ENCODE peak calls at places on chromosome 10, in six cellular contexts. One of them, this sample, is unnamed.

GRCh38 chr10:100930368-100930767 is 17.6 kb downstream of the SLF2 start:
- DNase-seq in sciatic nerve: no peak
- DNase-seq in T-helper 9 cell: no peak
- DNase-seq in cardiac fibroblast: no peak
- DNase-seq in T follicular helper cell: no peak
- DNase-seq in ELF-1: no peak
- DNase-seq in this sample: no peak

GRCh38 chr10:112244197-112244596 is 39.0 kb upstream of the TECTB start:
- DNase-seq in sciatic nerve: no peak
- DNase-seq in T-helper 9 cell: no peak
- DNase-seq in cardiac fibroblast: peak
- DNase-seq in T follicular helper cell: no peak
- DNase-seq in ELF-1: no peak
- DNase-seq in this sample: no peak

GRCh38 chr10:97321807-97322195 is 2.7 kb downstream of the FRAT1 start:
- DNase-seq in sciatic nerve: no peak
- DNase-seq in T-helper 9 cell: no peak
- DNase-seq in cardiac fibroblast: no peak
- DNase-seq in T follicular helper cell: no peak
- DNase-seq in ELF-1: peak
- DNase-seq in this sample: no peak

GRCh38 chr10:99555371-99556224 is 22.9 kb downstream of the NKX2-3 start:
- DNase-seq in sciatic nerve: no peak
- DNase-seq in T-helper 9 cell: no peak
- DNase-seq in cardiac fibroblast: no peak
- DNase-seq in T follicular helper cell: no peak
- DNase-seq in ELF-1: peak
- DNase-seq in this sample: no peak

GRCh38 chr10:76675951-76676587 is 961.5 kb downstream of the KCNMA1 start:
- DNase-seq in sciatic nerve: peak
- DNase-seq in T-helper 9 cell: no peak
- DNase-seq in cardiac fibroblast: peak
- DNase-seq in T follicular helper cell: no peak
- DNase-seq in ELF-1: no peak
- DNase-seq in this sample: peak

GRCh38 chr10:34319197-34319846 is 495.8 kb downstream of the PARD3 start:
- DNase-seq in sciatic nerve: no peak
- DNase-seq in T-helper 9 cell: no peak
- DNase-seq in cardiac fibroblast: peak
- DNase-seq in T follicular helper cell: no peak
- DNase-seq in ELF-1: no peak
- DNase-seq in this sample: peak

GRCh38 chr10:71454347-71454746 is 57.6 kb downstream of the CDH23 start:
- DNase-seq in sciatic nerve: no peak
- DNase-seq in T-helper 9 cell: no peak
- DNase-seq in cardiac fibroblast: no peak
- DNase-seq in T follicular helper cell: no peak
- DNase-seq in ELF-1: no peak
- DNase-seq in this sample: no peak

GRCh38 chr10:104045151-104046089 is 40.3 kb downstream of the COL17A1 start:
- DNase-seq in sciatic nerve: no peak
- DNase-seq in T-helper 9 cell: no peak
- DNase-seq in cardiac fibroblast: peak
- DNase-seq in T follicular helper cell: no peak
- DNase-seq in ELF-1: peak
- DNase-seq in this sample: peak

GRCh38 chr10:85927952-85928677 is 438.5 kb downstream of the GRID1 start:
- DNase-seq in sciatic nerve: no peak
- DNase-seq in T-helper 9 cell: no peak
- DNase-seq in cardiac fibroblast: no peak
- DNase-seq in T follicular helper cell: no peak
- DNase-seq in ELF-1: no peak
- DNase-seq in this sample: no peak

GRCh38 chr10:111078505-111079185 is 1.8 kb downstream of the ADRA2A start:
- DNase-seq in sciatic nerve: no peak
- DNase-seq in T-helper 9 cell: no peak
- DNase-seq in cardiac fibroblast: no peak
- DNase-seq in T follicular helper cell: no peak
- DNase-seq in ELF-1: peak
- DNase-seq in this sample: no peak

GRCh38 chr10:12579954-12580858 is 230.9 kb downstream of the CAMK1D start:
- DNase-seq in sciatic nerve: no peak
- DNase-seq in T-helper 9 cell: no peak
- DNase-seq in cardiac fibroblast: peak
- DNase-seq in T follicular helper cell: no peak
- DNase-seq in ELF-1: no peak
- DNase-seq in this sample: no peak

GRCh38 chr10:113441871-113442270 is 111.0 kb upstream of the HABP2 start:
- DNase-seq in sciatic nerve: no peak
- DNase-seq in T-helper 9 cell: no peak
- DNase-seq in cardiac fibroblast: no peak
- DNase-seq in T follicular helper cell: no peak
- DNase-seq in ELF-1: no peak
- DNase-seq in this sample: no peak

GRCh38 chr10:35502697-35503096 is 102.4 kb upstream of the GJD4 start:
- DNase-seq in sciatic nerve: no peak
- DNase-seq in T-helper 9 cell: no peak
- DNase-seq in cardiac fibroblast: no peak
- DNase-seq in T follicular helper cell: no peak
- DNase-seq in ELF-1: no peak
- DNase-seq in this sample: no peak

GRCh38 chr10:131248376-131249165 is 63.0 kb downstream of the TCERG1L start:
- DNase-seq in sciatic nerve: no peak
- DNase-seq in T-helper 9 cell: no peak
- DNase-seq in cardiac fibroblast: no peak
- DNase-seq in T follicular helper cell: no peak
- DNase-seq in ELF-1: no peak
- DNase-seq in this sample: no peak

GRCh38 chr10:79313911-79314439 is 33.3 kb upstream of the PPIF start:
- DNase-seq in sciatic nerve: no peak
- DNase-seq in T-helper 9 cell: no peak
- DNase-seq in cardiac fibroblast: no peak
- DNase-seq in T follicular helper cell: no peak
- DNase-seq in ELF-1: no peak
- DNase-seq in this sample: no peak

GRCh38 chr10:6473901-6474370 is 106.1 kb downstream of the PRKCQ start:
- DNase-seq in sciatic nerve: no peak
- DNase-seq in T-helper 9 cell: no peak
- DNase-seq in cardiac fibroblast: peak
- DNase-seq in T follicular helper cell: peak
- DNase-seq in ELF-1: no peak
- DNase-seq in this sample: no peak

GRCh38 chr10:23525406-23525805 is 86.5 kb downstream of the OTUD1 start:
- DNase-seq in sciatic nerve: no peak
- DNase-seq in T-helper 9 cell: no peak
- DNase-seq in cardiac fibroblast: peak
- DNase-seq in T follicular helper cell: no peak
- DNase-seq in ELF-1: no peak
- DNase-seq in this sample: no peak

GRCh38 chr10:42816917-42817316 is 34.3 kb downstream of the BMS1 start:
- DNase-seq in sciatic nerve: no peak
- DNase-seq in T-helper 9 cell: no peak
- DNase-seq in cardiac fibroblast: no peak
- DNase-seq in T follicular helper cell: no peak
- DNase-seq in ELF-1: no peak
- DNase-seq in this sample: no peak

GRCh38 chr10:125707852-125708468 is 11.5 kb upstream of the EDRF1 start:
- DNase-seq in sciatic nerve: no peak
- DNase-seq in T-helper 9 cell: no peak
- DNase-seq in cardiac fibroblast: peak
- DNase-seq in T follicular helper cell: no peak
- DNase-seq in ELF-1: no peak
- DNase-seq in this sample: no peak

GRCh38 chr10:124152139-124152780 is 58.9 kb upstream of the CHST15 start:
- DNase-seq in sciatic nerve: peak
- DNase-seq in T-helper 9 cell: no peak
- DNase-seq in cardiac fibroblast: peak
- DNase-seq in T follicular helper cell: no peak
- DNase-seq in ELF-1: peak
- DNase-seq in this sample: no peak

GRCh38 chr10:91551856-91552255 is 81.0 kb downstream of the PPP1R3C start:
- DNase-seq in sciatic nerve: peak
- DNase-seq in T-helper 9 cell: no peak
- DNase-seq in cardiac fibroblast: peak
- DNase-seq in T follicular helper cell: no peak
- DNase-seq in ELF-1: peak
- DNase-seq in this sample: peak

GRCh38 chr10:108249940-108250339 is 1085.4 kb upstream of the SORCS1 start:
- DNase-seq in sciatic nerve: no peak
- DNase-seq in T-helper 9 cell: no peak
- DNase-seq in cardiac fibroblast: no peak
- DNase-seq in T follicular helper cell: no peak
- DNase-seq in ELF-1: peak
- DNase-seq in this sample: no peak

GRCh38 chr10:86971146-86971991 is 3.1 kb downstream of the ADIRF start:
- DNase-seq in sciatic nerve: peak
- DNase-seq in T-helper 9 cell: peak
- DNase-seq in cardiac fibroblast: peak
- DNase-seq in T follicular helper cell: peak
- DNase-seq in ELF-1: peak
- DNase-seq in this sample: no peak

GRCh38 chr10:79627075-79627474 is 16.3 kb downstream of the SFTPA1 start:
- DNase-seq in sciatic nerve: no peak
- DNase-seq in T-helper 9 cell: no peak
- DNase-seq in cardiac fibroblast: no peak
- DNase-seq in T follicular helper cell: no peak
- DNase-seq in ELF-1: no peak
- DNase-seq in this sample: no peak

GRCh38 chr10:132298038-132298935 is 9.5 kb downstream of the STK32C start:
- DNase-seq in sciatic nerve: peak
- DNase-seq in T-helper 9 cell: no peak
- DNase-seq in cardiac fibroblast: no peak
- DNase-seq in T follicular helper cell: no peak
- DNase-seq in ELF-1: no peak
- DNase-seq in this sample: no peak

This sample was measured in retinal pigment epithelial cell.